ENCODE peak calls at places on chromosomes 7 and 10, in four cellular contexts. B, L, P and D are unnamed samples.

GRCh38 chr10:43170491-43170890 is 32.2 kb downstream of the CSGALNACT2 start:
- DNase-seq in L (no peak), P (no peak), B (peak), D (no peak)

GRCh38 chr10:126009590-126009989 is 113.2 kb downstream of the FANK1 start:
- DNase-seq in P (no peak), L (no peak), B (no peak), D (no peak)

GRCh38 chr7:142556745-142557144 is 192.5 kb upstream of the PRSS1 start:
- DNase-seq in P (peak), B (peak), L (no peak), D (peak)

GRCh38 chr10:124106241-124106905 is 13.0 kb upstream of the CHST15 start:
- DNase-seq in P (peak), L (no peak), B (peak), D (peak)

GRCh38 chr10:124992462-124993344 is 50.8 kb downstream of the ZRANB1 start:
- DNase-seq in B (peak), P (peak), L (no peak), D (peak)

GRCh38 chr10:131810805-131811137 is 90.0 kb upstream of the PPP2R2D start:
- DNase-seq in L (no peak), P (no peak), B (no peak), D (no peak)

GRCh38 chr7:112646787-112647186 is 143.4 kb downstream of the TMEM168 start:
- DNase-seq in B (no peak), L (no peak), P (no peak), D (no peak)

GRCh38 chr10:29858352-29859267 is 200.8 kb downstream of the JCAD start:
- DNase-seq in L (peak), B (peak), P (no peak), D (peak)

GRCh38 chr7:98866341-98866740 is 3.5 kb downstream of the TMEM130 start:
- DNase-seq in P (no peak), L (no peak), B (no peak), D (no peak)

GRCh38 chr7:112495820-112496462 is 15.2 kb downstream of the LSMEM1 start:
- DNase-seq in P (peak), L (peak), B (peak), D (peak)

GRCh38 chr7:105567024-105567423 is 14.3 kb downstream of the EFCAB10 start:
- DNase-seq in B (no peak), L (no peak), P (no peak), D (no peak)

GRCh38 chr10:73252445-73253225 is at the start of gene MRPS16:
- DNase-seq in P (peak), B (peak), L (peak), D (peak)
- H3K4me3 ChIP-seq in P (peak), B (peak), L (peak), D (peak)

DNA sequence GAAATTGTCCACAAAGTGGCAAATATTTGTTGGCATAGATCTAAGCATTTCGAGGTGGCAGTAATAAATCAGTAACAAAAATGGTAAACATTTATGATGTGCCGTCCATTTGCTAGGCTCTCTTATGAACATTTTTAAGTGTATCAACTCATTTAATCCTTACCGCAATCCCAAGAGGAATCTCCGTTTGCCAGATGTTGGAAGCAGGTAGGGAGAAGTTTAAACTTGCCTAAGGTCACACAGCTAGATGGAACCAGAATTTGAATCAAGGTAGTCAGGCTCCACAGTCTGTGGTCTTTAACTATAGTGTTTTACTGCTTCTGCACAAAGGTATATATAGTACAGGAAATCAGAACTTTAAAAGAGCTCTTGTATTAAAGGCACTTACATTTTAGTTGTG is 2.6 kb downstream of the MKLN1 start:
- DNase-seq in L (no peak), B (peak), P (no peak), D (no peak)
- H3K4me3 ChIP-seq in L (peak), B (peak), P (no peak), D (no peak)

GRCh38 chr10:21399392-21400015 is 126.0 kb downstream of the SKIDA1 start:
- DNase-seq in L (no peak), P (peak), B (peak), D (peak)

GRCh38 chr10:21402606-21403083 is 122.8 kb downstream of the SKIDA1 start:
- DNase-seq in P (peak), L (no peak), B (peak), D (peak)

GRCh38 chr10:21401196-21401595 is 124.3 kb downstream of the SKIDA1 start:
- DNase-seq in P (no peak), L (no peak), B (peak), D (no peak)

GRCh38 chr10:21396889-21397288 is 128.6 kb downstream of the SKIDA1 start:
- DNase-seq in P (no peak), L (no peak), B (no peak), D (no peak)

GRCh38 chr10:21398549-21399345 is 126.7 kb downstream of the SKIDA1 start:
- DNase-seq in L (no peak), P (no peak), B (peak), D (no peak)
- H3K4me3 ChIP-seq in L (peak), P (no peak), B (no peak), D (no peak)

GRCh38 chr7:151440799-151441443 is 980 bp upstream of the CRYGN start:
- DNase-seq in P (no peak), B (peak), L (no peak), D (no peak)

GRCh38 chr7:151439855-151440798 is at the start of gene CRYGN:
- DNase-seq in L (no peak), B (peak), P (no peak), D (no peak)

GRCh38 chr7:151437163-151437553 is 2.8 kb downstream of the CRYGN start:
- DNase-seq in B (no peak), L (no peak), P (no peak), D (no peak)

GRCh38 chr7:151437866-151438516 is 1.9 kb downstream of the CRYGN start:
- DNase-seq in P (no peak), B (no peak), L (no peak), D (no peak)

DNA sequence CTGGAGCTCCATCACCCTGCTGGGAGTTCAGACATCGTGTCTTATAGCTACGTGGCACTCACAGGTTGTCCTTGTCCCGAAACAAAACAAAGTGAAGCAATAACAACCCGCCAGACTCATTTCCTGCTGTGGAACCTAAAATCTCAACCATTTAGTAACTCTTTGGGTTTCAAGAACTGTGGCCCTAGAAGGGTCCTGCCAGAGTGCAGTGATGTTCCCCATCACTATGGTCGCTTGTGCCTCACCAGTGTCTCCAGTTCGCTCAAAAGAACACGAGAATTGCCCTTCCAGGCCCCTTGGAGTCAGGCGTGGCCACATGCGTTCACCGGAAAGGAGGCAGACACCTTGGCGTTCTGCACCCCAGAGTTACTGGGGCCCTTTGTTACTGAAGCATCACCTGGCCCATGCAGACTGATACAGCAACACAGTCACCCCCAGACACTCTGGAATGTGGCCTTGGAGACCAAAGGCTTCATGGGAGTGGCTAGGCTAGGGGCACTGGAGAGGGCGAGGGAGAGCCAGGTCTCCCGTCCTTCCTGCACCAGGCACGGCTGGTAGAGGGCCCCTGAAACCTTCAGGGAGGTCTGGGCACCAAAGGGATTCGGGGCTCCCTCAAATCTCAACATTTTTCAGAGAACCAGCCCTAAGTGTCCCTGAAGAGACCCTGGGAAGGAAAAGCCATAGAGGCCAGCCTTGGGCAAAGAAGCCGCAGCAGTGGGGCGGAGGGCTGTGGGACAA is 908 bp downstream of the CRYGN start:
- DNase-seq in P (no peak), L (no peak), B (no peak), D (no peak)
- H3K4me3 ChIP-seq in P (peak), L (no peak), B (no peak), D (no peak)

GRCh38 chr7:35799846-35800717 is 775 bp upstream of the SEPTIN7 start:
- DNase-seq in L (peak), B (peak), P (no peak), D (no peak)

GRCh38 chr7:35802649-35803048 is 1.8 kb downstream of the SEPTIN7 start:
- DNase-seq in P (no peak), B (no peak), L (no peak), D (no peak)

GRCh38 chr7:35802102-35802466 is 1.2 kb downstream of the SEPTIN7 start:
- DNase-seq in L (no peak), B (no peak), P (no peak), D (no peak)

GRCh38 chr7:35800718-35801391 is at the start of gene SEPTIN7:
- DNase-seq in B (peak), L (peak), P (peak), D (peak)

GRCh38 chr7:35801392-35802101 is 690 bp downstream of the SEPTIN7 start:
- DNase-seq in P (no peak), B (peak), L (peak), D (peak)
- H3K4me3 ChIP-seq in P (peak), B (peak), L (peak), D (peak)

DNA sequence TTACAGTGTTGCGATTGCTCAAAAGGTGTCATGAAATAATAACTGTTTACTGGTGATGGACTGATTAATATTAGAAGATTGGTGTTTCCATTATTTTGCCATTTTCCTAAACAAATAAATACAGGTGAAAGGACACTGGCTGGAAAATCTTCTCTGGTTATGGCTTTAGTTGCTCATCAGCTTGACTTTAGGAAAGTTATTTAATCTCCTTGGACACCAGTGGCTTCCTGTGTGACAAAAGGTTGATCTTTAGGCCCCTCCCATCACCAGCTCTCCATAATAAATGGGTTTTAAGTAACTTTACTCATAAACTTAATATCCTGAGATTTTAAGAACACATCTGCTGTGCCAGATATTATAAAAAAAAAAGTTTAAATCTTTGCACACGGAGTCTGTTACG is 737 bp downstream of the CABCOCO1 start:
- DNase-seq in L (no peak), P (peak), B (peak), D (no peak)
- H3K4me3 ChIP-seq in L (peak), P (peak), B (peak), D (no peak)